ENCODE peak calls at places on chromosome 7, in nine cellular contexts. One of them, this sample, is unnamed.

GRCh38 chr7:157527686-157528085 is 190.9 kb downstream of the DNAJB6 start:
- DNase-seq in stimulated activated CD4-positive, alpha-beta T cell treated with anti-CD3 and anti-CD28 coated beads, Interleukin-15, amount 100 ng/mL, for 24 hours: no peak
- DNase-seq in neuronal stem cell: no peak
- DNase-seq in NCI-H2029 treated with DMSO at 0.1 percent for 48 hours: no peak
- DNase-seq in H1: no peak
- DNase-seq in T-cell: no peak
- DNase-seq in left lung: peak
- DNase-seq in adipocyte: no peak
- DNase-seq in GM04504: no peak
- DNase-seq in this sample: no peak

GRCh38 chr7:2522780-2523433 is 3.3 kb downstream of the LFNG start:
- DNase-seq in adipocyte: peak
- DNase-seq in NCI-H2029 treated with DMSO at 0.1 percent for 48 hours: peak
- DNase-seq in left lung: no peak
- DNase-seq in T-cell: no peak
- DNase-seq in neuronal stem cell: peak
- DNase-seq in GM04504: no peak
- DNase-seq in stimulated activated CD4-positive, alpha-beta T cell treated with anti-CD3 and anti-CD28 coated beads, Interleukin-15, amount 100 ng/mL, for 24 hours: peak
- DNase-seq in H1: no peak
- DNase-seq in this sample: peak

GRCh38 chr7:85630904-85631582 is 444.2 kb upstream of the SEMA3D start:
- DNase-seq in GM04504: no peak
- DNase-seq in T-cell: no peak
- DNase-seq in adipocyte: peak
- DNase-seq in H1: no peak
- DNase-seq in NCI-H2029 treated with DMSO at 0.1 percent for 48 hours: no peak
- DNase-seq in left lung: no peak
- DNase-seq in neuronal stem cell: peak
- DNase-seq in stimulated activated CD4-positive, alpha-beta T cell treated with anti-CD3 and anti-CD28 coated beads, Interleukin-15, amount 100 ng/mL, for 24 hours: no peak
- DNase-seq in this sample: peak

GRCh38 chr7:34603711-34604444 is 54.1 kb upstream of the NPSR1 start:
- DNase-seq in adipocyte: no peak
- DNase-seq in left lung: no peak
- DNase-seq in GM04504: no peak
- DNase-seq in neuronal stem cell: no peak
- DNase-seq in stimulated activated CD4-positive, alpha-beta T cell treated with anti-CD3 and anti-CD28 coated beads, Interleukin-15, amount 100 ng/mL, for 24 hours: no peak
- DNase-seq in H1: no peak
- DNase-seq in T-cell: no peak
- DNase-seq in NCI-H2029 treated with DMSO at 0.1 percent for 48 hours: no peak
- DNase-seq in this sample: no peak

GRCh38 chr7:78099715-78100477 is 301.3 kb downstream of the PHTF2 start:
- DNase-seq in T-cell: no peak
- DNase-seq in GM04504: peak
- DNase-seq in stimulated activated CD4-positive, alpha-beta T cell treated with anti-CD3 and anti-CD28 coated beads, Interleukin-15, amount 100 ng/mL, for 24 hours: no peak
- DNase-seq in H1: no peak
- DNase-seq in NCI-H2029 treated with DMSO at 0.1 percent for 48 hours: no peak
- DNase-seq in neuronal stem cell: no peak
- DNase-seq in adipocyte: peak
- DNase-seq in left lung: no peak
- DNase-seq in this sample: peak

GRCh38 chr7:518630-519428 is 817 bp downstream of the PDGFA start:
- DNase-seq in adipocyte: peak
- DNase-seq in NCI-H2029 treated with DMSO at 0.1 percent for 48 hours: no peak
- DNase-seq in T-cell: no peak
- DNase-seq in neuronal stem cell: no peak
- DNase-seq in GM04504: no peak
- DNase-seq in left lung: peak
- DNase-seq in stimulated activated CD4-positive, alpha-beta T cell treated with anti-CD3 and anti-CD28 coated beads, Interleukin-15, amount 100 ng/mL, for 24 hours: peak
- DNase-seq in H1: no peak
- DNase-seq in this sample: peak

GRCh38 chr7:158725506-158725800 is 20.8 kb upstream of the NCAPG2 start:
- DNase-seq in stimulated activated CD4-positive, alpha-beta T cell treated with anti-CD3 and anti-CD28 coated beads, Interleukin-15, amount 100 ng/mL, for 24 hours: no peak
- DNase-seq in H1: no peak
- DNase-seq in GM04504: no peak
- DNase-seq in adipocyte: no peak
- DNase-seq in left lung: no peak
- DNase-seq in T-cell: no peak
- DNase-seq in NCI-H2029 treated with DMSO at 0.1 percent for 48 hours: no peak
- DNase-seq in neuronal stem cell: no peak
- DNase-seq in this sample: no peak

GRCh38 chr7:76512941-76513816 is 2.8 kb downstream of the UPK3B start:
- DNase-seq in left lung: no peak
- DNase-seq in adipocyte: peak
- DNase-seq in H1: no peak
- DNase-seq in T-cell: no peak
- DNase-seq in NCI-H2029 treated with DMSO at 0.1 percent for 48 hours: no peak
- DNase-seq in stimulated activated CD4-positive, alpha-beta T cell treated with anti-CD3 and anti-CD28 coated beads, Interleukin-15, amount 100 ng/mL, for 24 hours: no peak
- DNase-seq in neuronal stem cell: no peak
- DNase-seq in GM04504: no peak
- DNase-seq in this sample: no peak

GRCh38 chr7:55055479-55055878 is 36.7 kb downstream of the EGFR start:
- DNase-seq in NCI-H2029 treated with DMSO at 0.1 percent for 48 hours: no peak
- DNase-seq in stimulated activated CD4-positive, alpha-beta T cell treated with anti-CD3 and anti-CD28 coated beads, Interleukin-15, amount 100 ng/mL, for 24 hours: no peak
- DNase-seq in T-cell: no peak
- DNase-seq in left lung: no peak
- DNase-seq in neuronal stem cell: no peak
- DNase-seq in GM04504: no peak
- DNase-seq in adipocyte: peak
- DNase-seq in H1: no peak
- DNase-seq in this sample: peak

GRCh38 chr7:95549818-95550529 is 46.3 kb downstream of the PDK4 start:
- DNase-seq in stimulated activated CD4-positive, alpha-beta T cell treated with anti-CD3 and anti-CD28 coated beads, Interleukin-15, amount 100 ng/mL, for 24 hours: no peak
- DNase-seq in GM04504: peak
- DNase-seq in NCI-H2029 treated with DMSO at 0.1 percent for 48 hours: peak
- DNase-seq in left lung: peak
- DNase-seq in T-cell: no peak
- DNase-seq in H1: no peak
- DNase-seq in neuronal stem cell: no peak
- DNase-seq in adipocyte: peak
- DNase-seq in this sample: peak

GRCh38 chr7:98021588-98022351 is 31.8 kb upstream of the OCM2 start:
- DNase-seq in T-cell: peak
- DNase-seq in NCI-H2029 treated with DMSO at 0.1 percent for 48 hours: peak
- DNase-seq in GM04504: peak
- DNase-seq in left lung: peak
- DNase-seq in stimulated activated CD4-positive, alpha-beta T cell treated with anti-CD3 and anti-CD28 coated beads, Interleukin-15, amount 100 ng/mL, for 24 hours: peak
- DNase-seq in adipocyte: peak
- DNase-seq in neuronal stem cell: peak
- DNase-seq in H1: peak
- DNase-seq in this sample: peak

GRCh38 chr7:51249187-51249945 is 67.2 kb downstream of the COBL start:
- DNase-seq in GM04504: no peak
- DNase-seq in left lung: no peak
- DNase-seq in neuronal stem cell: no peak
- DNase-seq in T-cell: no peak
- DNase-seq in adipocyte: no peak
- DNase-seq in NCI-H2029 treated with DMSO at 0.1 percent for 48 hours: no peak
- DNase-seq in H1: no peak
- DNase-seq in stimulated activated CD4-positive, alpha-beta T cell treated with anti-CD3 and anti-CD28 coated beads, Interleukin-15, amount 100 ng/mL, for 24 hours: no peak
- DNase-seq in this sample: no peak

GRCh38 chr7:141737836-141738591 is at the start of gene SSBP1:
- DNase-seq in NCI-H2029 treated with DMSO at 0.1 percent for 48 hours: peak
- DNase-seq in H1: peak
- DNase-seq in adipocyte: peak
- DNase-seq in T-cell: peak
- DNase-seq in neuronal stem cell: peak
- DNase-seq in GM04504: peak
- DNase-seq in stimulated activated CD4-positive, alpha-beta T cell treated with anti-CD3 and anti-CD28 coated beads, Interleukin-15, amount 100 ng/mL, for 24 hours: peak
- DNase-seq in left lung: peak
- DNase-seq in this sample: peak

GRCh38 chr7:140059288-140060242 is 3.2 kb downstream of the PARP12 start:
- DNase-seq in GM04504: peak
- DNase-seq in NCI-H2029 treated with DMSO at 0.1 percent for 48 hours: peak
- DNase-seq in T-cell: no peak
- DNase-seq in stimulated activated CD4-positive, alpha-beta T cell treated with anti-CD3 and anti-CD28 coated beads, Interleukin-15, amount 100 ng/mL, for 24 hours: peak
- DNase-seq in H1: no peak
- DNase-seq in adipocyte: peak
- DNase-seq in left lung: peak
- DNase-seq in neuronal stem cell: no peak
- DNase-seq in this sample: peak

GRCh38 chr7:85185355-85186082 is 1.3 kb downstream of the SEMA3D start:
- DNase-seq in NCI-H2029 treated with DMSO at 0.1 percent for 48 hours: no peak
- DNase-seq in neuronal stem cell: peak
- DNase-seq in T-cell: no peak
- DNase-seq in adipocyte: peak
- DNase-seq in stimulated activated CD4-positive, alpha-beta T cell treated with anti-CD3 and anti-CD28 coated beads, Interleukin-15, amount 100 ng/mL, for 24 hours: no peak
- DNase-seq in H1: no peak
- DNase-seq in GM04504: no peak
- DNase-seq in left lung: peak
- DNase-seq in this sample: peak

GRCh38 chr7:26348987-26349809 is 57.5 kb downstream of the SNX10 start:
- DNase-seq in stimulated activated CD4-positive, alpha-beta T cell treated with anti-CD3 and anti-CD28 coated beads, Interleukin-15, amount 100 ng/mL, for 24 hours: no peak
- DNase-seq in H1: no peak
- DNase-seq in T-cell: no peak
- DNase-seq in neuronal stem cell: no peak
- DNase-seq in adipocyte: no peak
- DNase-seq in NCI-H2029 treated with DMSO at 0.1 percent for 48 hours: no peak
- DNase-seq in left lung: no peak
- DNase-seq in GM04504: no peak
- DNase-seq in this sample: no peak

GRCh38 chr7:41786943-41787342 is 84.1 kb upstream of the INHBA start:
- DNase-seq in GM04504: peak
- DNase-seq in left lung: no peak
- DNase-seq in T-cell: no peak
- DNase-seq in stimulated activated CD4-positive, alpha-beta T cell treated with anti-CD3 and anti-CD28 coated beads, Interleukin-15, amount 100 ng/mL, for 24 hours: no peak
- DNase-seq in neuronal stem cell: no peak
- DNase-seq in NCI-H2029 treated with DMSO at 0.1 percent for 48 hours: no peak
- DNase-seq in adipocyte: no peak
- DNase-seq in H1: no peak
- DNase-seq in this sample: no peak

GRCh38 chr7:112556633-112557032 is 75.8 kb downstream of the LSMEM1 start:
- DNase-seq in H1: no peak
- DNase-seq in adipocyte: no peak
- DNase-seq in left lung: no peak
- DNase-seq in neuronal stem cell: no peak
- DNase-seq in NCI-H2029 treated with DMSO at 0.1 percent for 48 hours: no peak
- DNase-seq in GM04504: no peak
- DNase-seq in stimulated activated CD4-positive, alpha-beta T cell treated with anti-CD3 and anti-CD28 coated beads, Interleukin-15, amount 100 ng/mL, for 24 hours: peak
- DNase-seq in T-cell: no peak
- DNase-seq in this sample: no peak

GRCh38 chr7:82109288-82109687 is 334.3 kb downstream of the CACNA2D1 start:
- DNase-seq in H1: no peak
- DNase-seq in NCI-H2029 treated with DMSO at 0.1 percent for 48 hours: no peak
- DNase-seq in neuronal stem cell: no peak
- DNase-seq in stimulated activated CD4-positive, alpha-beta T cell treated with anti-CD3 and anti-CD28 coated beads, Interleukin-15, amount 100 ng/mL, for 24 hours: no peak
- DNase-seq in T-cell: no peak
- DNase-seq in left lung: no peak
- DNase-seq in GM04504: peak
- DNase-seq in adipocyte: peak
- DNase-seq in this sample: peak

This sample was measured in iris pigment epithelial cell.